ENCODE peak calls at places on chromosomes 11 and 22, in six cellular contexts. F, Z, U, V, Y and L are unnamed samples.

GRCh38 chr22:42217019-42217751 is 53.3 kb downstream of the TCF20 start:
- DNase-seq in Y (no peak), Z (no peak), F (no peak), V (no peak), U (no peak), L (no peak)

GRCh38 chr22:44707752-44708151 is 5.7 kb downstream of the PRR5 start:
- DNase-seq in U (no peak), V (peak; percentile 84), Z (no peak), F (no peak), Y (no peak), L (peak; percentile 15)

GRCh38 chr11:128482512-128483191 is 104.7 kb downstream of the ETS1 start:
- DNase-seq in F (no peak), V (peak; percentile 76), U (no peak), Z (peak; percentile 81), Y (no peak), L (no peak)

GRCh38 chr11:61510980-61511373 is 2.4 kb downstream of the LRRC10B start:
- DNase-seq in Y (no peak), V (no peak), U (no peak), F (no peak), Z (no peak), L (no peak)

GRCh38 chr22:27153386-27153785 is 496.0 kb downstream of the MIAT start:
- DNase-seq in Y (no peak), F (no peak), V (no peak), Z (no peak), U (no peak), L (no peak)

GRCh38 chr11:34652191-34652958 is 31.5 kb downstream of the EHF start:
- DNase-seq in U (no peak), Y (peak; percentile 43), Z (no peak), F (no peak), V (no peak), L (no peak)

GRCh38 chr11:6402561-6402981 is 12.3 kb downstream of the SMPD1 start:
- DNase-seq in Y (peak; percentile 41), V (no peak), Z (peak; percentile 82), U (no peak), F (peak; percentile 30), L (no peak)

GRCh38 chr11:96465537-96465936 is 75.7 kb downstream of the JRKL start:
- DNase-seq in Z (no peak), V (no peak), U (no peak), F (no peak), Y (no peak), L (no peak)

GRCh38 chr11:68445531-68446035 is 15.0 kb upstream of the PPP6R3 start:
- DNase-seq in U (no peak), Z (no peak), V (no peak), F (no peak), Y (no peak), L (no peak)

GRCh38 chr11:116720895-116721294 is 51.9 kb downstream of the BUD13 start:
- DNase-seq in F (no peak), V (no peak), Z (no peak), Y (no peak), U (no peak), L (no peak)

GRCh38 chr11:102473543-102473942 is 21.0 kb upstream of the TMEM123 start:
- DNase-seq in U (no peak), Z (no peak), Y (no peak), V (no peak), F (no peak), L (no peak)

GRCh38 chr11:68373189-68373809 is 60.9 kb downstream of the LRP5 start:
- DNase-seq in U (no peak), Z (no peak), F (no peak), V (peak; percentile 68), Y (no peak), L (no peak)

GRCh38 chr11:117842131-117842941 is 17.8 kb upstream of the FXYD2 start:
- DNase-seq in U (no peak), V (no peak), F (no peak), Y (no peak), Z (peak; percentile 25), L (no peak)

GRCh38 chr11:126355324-126355925 is at the start of gene ST3GAL4:
- DNase-seq in Y (peak; percentile 28), U (no peak), Z (peak; percentile 87), V (peak; percentile 79), F (peak; percentile 53), L (peak; percentile 82)

GRCh38 chr11:70885721-70886305 is 366.6 kb downstream of the SHANK2 start:
- DNase-seq in F (no peak), V (peak; percentile 17), U (no peak), Z (no peak), Y (no peak), L (no peak)

GRCh38 chr11:116481126-116481644 is 291.6 kb downstream of the BUD13 start:
- DNase-seq in F (no peak), Y (no peak), Z (no peak), V (no peak), U (no peak), L (no peak)

GRCh38 chr22:28172948-28173360 is 253.9 kb upstream of the PITPNB start:
- DNase-seq in F (no peak), U (no peak), Z (no peak), Y (peak; percentile 13), V (peak; percentile 27), L (peak; percentile 64)

GRCh38 chr22:30541979-30542810 is 4.3 kb downstream of the SEC14L6 start:
- DNase-seq in V (peak; percentile 27), U (no peak), F (no peak), Y (no peak), Z (no peak), L (no peak)

GRCh38 chr11:9070740-9071476 is 20.5 kb downstream of the SCUBE2 start:
- DNase-seq in V (no peak), Z (no peak), U (no peak), Y (no peak), F (no peak), L (no peak)

GRCh38 chr22:21941921-21942320 is 10.7 kb downstream of the PPM1F start:
- DNase-seq in U (no peak), Y (peak; percentile 23), Z (no peak), F (no peak), V (no peak), L (no peak)

GRCh38 chr11:119896387-119897045 is 167.5 kb upstream of the NECTIN1 start:
- DNase-seq in V (no peak), Y (no peak), F (no peak), Z (no peak), U (no peak), L (no peak)

GRCh38 chr22:37880668-37881440 is 25.2 kb upstream of the MICALL1 start:
- DNase-seq in U (no peak), Y (no peak), Z (no peak), F (no peak), V (peak; percentile 81), L (no peak)